ENCODE peak calls at places on chromosome 1, in nine cellular contexts. One of them, this sample, is unnamed.

GRCh38 chr1:93977546-93977945 is 68.3 kb upstream of the GCLM start:
- DNase-seq in astrocyte of the cerebellum: no peak
- DNase-seq in Right ventricle myocardium superior: no peak
- DNase-seq in anterior cingulate cortex: no peak
- DNase-seq in T47D: no peak
- DNase-seq in stimulated activated CD4-positive, alpha-beta T cell treated with anti-CD3 and anti-CD28 coated beads, Interleukin-1b, Interleukin-23, amount 100 ng/mL, for 4 hours: no peak
- DNase-seq in kidney epithelial cell: no peak
- DNase-seq in SJSA1: no peak
- DNase-seq in cardiac fibroblast: peak
- DNase-seq in this sample: peak

GRCh38 chr1:212315907-212316306 is 30.7 kb downstream of the PPP2R5A start:
- DNase-seq in astrocyte of the cerebellum: peak
- DNase-seq in Right ventricle myocardium superior: no peak
- DNase-seq in T47D: no peak
- DNase-seq in kidney epithelial cell: no peak
- DNase-seq in cardiac fibroblast: peak
- DNase-seq in SJSA1: no peak
- DNase-seq in anterior cingulate cortex: no peak
- DNase-seq in stimulated activated CD4-positive, alpha-beta T cell treated with anti-CD3 and anti-CD28 coated beads, Interleukin-1b, Interleukin-23, amount 100 ng/mL, for 4 hours: no peak
- DNase-seq in this sample: peak

GRCh38 chr1:101148987-101149386 is 87.8 kb upstream of the S1PR1 start:
- DNase-seq in cardiac fibroblast: peak
- DNase-seq in kidney epithelial cell: no peak
- DNase-seq in anterior cingulate cortex: no peak
- DNase-seq in T47D: no peak
- DNase-seq in SJSA1: no peak
- DNase-seq in Right ventricle myocardium superior: peak
- DNase-seq in stimulated activated CD4-positive, alpha-beta T cell treated with anti-CD3 and anti-CD28 coated beads, Interleukin-1b, Interleukin-23, amount 100 ng/mL, for 4 hours: no peak
- DNase-seq in astrocyte of the cerebellum: no peak
- DNase-seq in this sample: peak

GRCh38 chr1:203673550-203674411 is 47.1 kb downstream of the ATP2B4 start:
- DNase-seq in astrocyte of the cerebellum: peak
- DNase-seq in cardiac fibroblast: peak
- DNase-seq in Right ventricle myocardium superior: no peak
- DNase-seq in kidney epithelial cell: peak
- DNase-seq in anterior cingulate cortex: no peak
- DNase-seq in SJSA1: peak
- DNase-seq in stimulated activated CD4-positive, alpha-beta T cell treated with anti-CD3 and anti-CD28 coated beads, Interleukin-1b, Interleukin-23, amount 100 ng/mL, for 4 hours: peak
- DNase-seq in T47D: no peak
- DNase-seq in this sample: peak

GRCh38 chr1:20153000-20153418 is 13.9 kb downstream of the PLA2G2F start:
- DNase-seq in T47D: no peak
- DNase-seq in stimulated activated CD4-positive, alpha-beta T cell treated with anti-CD3 and anti-CD28 coated beads, Interleukin-1b, Interleukin-23, amount 100 ng/mL, for 4 hours: no peak
- DNase-seq in Right ventricle myocardium superior: peak
- DNase-seq in astrocyte of the cerebellum: peak
- DNase-seq in anterior cingulate cortex: peak
- DNase-seq in kidney epithelial cell: no peak
- DNase-seq in cardiac fibroblast: peak
- DNase-seq in SJSA1: no peak
- DNase-seq in this sample: peak

GRCh38 chr1:10541286-10541685 is 66.5 kb downstream of the PEX14 start:
- DNase-seq in T47D: no peak
- DNase-seq in anterior cingulate cortex: no peak
- DNase-seq in Right ventricle myocardium superior: no peak
- DNase-seq in stimulated activated CD4-positive, alpha-beta T cell treated with anti-CD3 and anti-CD28 coated beads, Interleukin-1b, Interleukin-23, amount 100 ng/mL, for 4 hours: no peak
- DNase-seq in kidney epithelial cell: no peak
- DNase-seq in cardiac fibroblast: no peak
- DNase-seq in SJSA1: no peak
- DNase-seq in astrocyte of the cerebellum: no peak
- DNase-seq in this sample: no peak

GRCh38 chr1:157080714-157081113 is 18.9 kb downstream of the ETV3L start:
- DNase-seq in cardiac fibroblast: no peak
- DNase-seq in astrocyte of the cerebellum: no peak
- DNase-seq in anterior cingulate cortex: no peak
- DNase-seq in stimulated activated CD4-positive, alpha-beta T cell treated with anti-CD3 and anti-CD28 coated beads, Interleukin-1b, Interleukin-23, amount 100 ng/mL, for 4 hours: no peak
- DNase-seq in T47D: no peak
- DNase-seq in SJSA1: no peak
- DNase-seq in kidney epithelial cell: no peak
- DNase-seq in Right ventricle myocardium superior: no peak
- DNase-seq in this sample: no peak

GRCh38 chr1:204600968-204601367 is 84.6 kb downstream of the LRRN2 start:
- DNase-seq in astrocyte of the cerebellum: no peak
- DNase-seq in T47D: no peak
- DNase-seq in anterior cingulate cortex: no peak
- DNase-seq in cardiac fibroblast: no peak
- DNase-seq in kidney epithelial cell: no peak
- DNase-seq in SJSA1: no peak
- DNase-seq in stimulated activated CD4-positive, alpha-beta T cell treated with anti-CD3 and anti-CD28 coated beads, Interleukin-1b, Interleukin-23, amount 100 ng/mL, for 4 hours: no peak
- DNase-seq in Right ventricle myocardium superior: no peak
- DNase-seq in this sample: no peak

GRCh38 chr1:39142394-39143060 is 62.0 kb upstream of the MACF1 start:
- DNase-seq in Right ventricle myocardium superior: no peak
- DNase-seq in T47D: no peak
- DNase-seq in astrocyte of the cerebellum: no peak
- DNase-seq in anterior cingulate cortex: no peak
- DNase-seq in SJSA1: no peak
- DNase-seq in stimulated activated CD4-positive, alpha-beta T cell treated with anti-CD3 and anti-CD28 coated beads, Interleukin-1b, Interleukin-23, amount 100 ng/mL, for 4 hours: no peak
- DNase-seq in cardiac fibroblast: no peak
- DNase-seq in kidney epithelial cell: peak
- DNase-seq in this sample: peak

GRCh38 chr1:32903991-32904776 is 3.0 kb upstream of the TMEM54 start:
- DNase-seq in SJSA1: no peak
- DNase-seq in anterior cingulate cortex: no peak
- DNase-seq in T47D: no peak
- DNase-seq in Right ventricle myocardium superior: no peak
- DNase-seq in kidney epithelial cell: no peak
- DNase-seq in stimulated activated CD4-positive, alpha-beta T cell treated with anti-CD3 and anti-CD28 coated beads, Interleukin-1b, Interleukin-23, amount 100 ng/mL, for 4 hours: no peak
- DNase-seq in astrocyte of the cerebellum: no peak
- DNase-seq in cardiac fibroblast: no peak
- DNase-seq in this sample: no peak

GRCh38 chr1:215599418-215599817 is 32.3 kb downstream of the KCTD3 start:
- DNase-seq in stimulated activated CD4-positive, alpha-beta T cell treated with anti-CD3 and anti-CD28 coated beads, Interleukin-1b, Interleukin-23, amount 100 ng/mL, for 4 hours: no peak
- DNase-seq in Right ventricle myocardium superior: no peak
- DNase-seq in SJSA1: no peak
- DNase-seq in astrocyte of the cerebellum: peak
- DNase-seq in cardiac fibroblast: peak
- DNase-seq in T47D: no peak
- DNase-seq in anterior cingulate cortex: no peak
- DNase-seq in kidney epithelial cell: no peak
- DNase-seq in this sample: peak

GRCh38 chr1:230276401-230276800 is 149.7 kb downstream of the PGBD5 start:
- DNase-seq in astrocyte of the cerebellum: no peak
- DNase-seq in Right ventricle myocardium superior: peak
- DNase-seq in SJSA1: no peak
- DNase-seq in cardiac fibroblast: no peak
- DNase-seq in stimulated activated CD4-positive, alpha-beta T cell treated with anti-CD3 and anti-CD28 coated beads, Interleukin-1b, Interleukin-23, amount 100 ng/mL, for 4 hours: no peak
- DNase-seq in kidney epithelial cell: no peak
- DNase-seq in T47D: no peak
- DNase-seq in anterior cingulate cortex: no peak
- DNase-seq in this sample: no peak

GRCh38 chr1:42922687-42923366 is 35.8 kb downstream of the SLC2A1 start:
- DNase-seq in kidney epithelial cell: peak
- DNase-seq in SJSA1: peak
- DNase-seq in stimulated activated CD4-positive, alpha-beta T cell treated with anti-CD3 and anti-CD28 coated beads, Interleukin-1b, Interleukin-23, amount 100 ng/mL, for 4 hours: peak
- DNase-seq in T47D: peak
- DNase-seq in Right ventricle myocardium superior: no peak
- DNase-seq in anterior cingulate cortex: no peak
- DNase-seq in astrocyte of the cerebellum: peak
- DNase-seq in cardiac fibroblast: peak
- DNase-seq in this sample: peak

GRCh38 chr1:230231739-230232075 is 164.7 kb downstream of the GALNT2 start:
- DNase-seq in T47D: no peak
- DNase-seq in astrocyte of the cerebellum: peak
- DNase-seq in kidney epithelial cell: peak
- DNase-seq in cardiac fibroblast: peak
- DNase-seq in anterior cingulate cortex: no peak
- DNase-seq in Right ventricle myocardium superior: peak
- DNase-seq in SJSA1: no peak
- DNase-seq in stimulated activated CD4-positive, alpha-beta T cell treated with anti-CD3 and anti-CD28 coated beads, Interleukin-1b, Interleukin-23, amount 100 ng/mL, for 4 hours: no peak
- DNase-seq in this sample: no peak

GRCh38 chr1:19257178-19257914 is 5.7 kb downstream of the MRTO4 start:
- DNase-seq in cardiac fibroblast: peak
- DNase-seq in anterior cingulate cortex: no peak
- DNase-seq in SJSA1: no peak
- DNase-seq in Right ventricle myocardium superior: no peak
- DNase-seq in stimulated activated CD4-positive, alpha-beta T cell treated with anti-CD3 and anti-CD28 coated beads, Interleukin-1b, Interleukin-23, amount 100 ng/mL, for 4 hours: no peak
- DNase-seq in kidney epithelial cell: no peak
- DNase-seq in T47D: no peak
- DNase-seq in astrocyte of the cerebellum: no peak
- DNase-seq in this sample: no peak

GRCh38 chr1:12539705-12540579 is 78.1 kb downstream of the DHRS3 start:
- DNase-seq in Right ventricle myocardium superior: peak
- DNase-seq in astrocyte of the cerebellum: peak
- DNase-seq in cardiac fibroblast: peak
- DNase-seq in SJSA1: peak
- DNase-seq in anterior cingulate cortex: no peak
- DNase-seq in T47D: no peak
- DNase-seq in kidney epithelial cell: peak
- DNase-seq in stimulated activated CD4-positive, alpha-beta T cell treated with anti-CD3 and anti-CD28 coated beads, Interleukin-1b, Interleukin-23, amount 100 ng/mL, for 4 hours: no peak
- DNase-seq in this sample: peak

GRCh38 chr1:68107771-68108170 is 57.3 kb upstream of the DIRAS3 start:
- DNase-seq in astrocyte of the cerebellum: no peak
- DNase-seq in anterior cingulate cortex: no peak
- DNase-seq in Right ventricle myocardium superior: no peak
- DNase-seq in stimulated activated CD4-positive, alpha-beta T cell treated with anti-CD3 and anti-CD28 coated beads, Interleukin-1b, Interleukin-23, amount 100 ng/mL, for 4 hours: no peak
- DNase-seq in T47D: no peak
- DNase-seq in kidney epithelial cell: no peak
- DNase-seq in SJSA1: no peak
- DNase-seq in cardiac fibroblast: peak
- DNase-seq in this sample: no peak

GRCh38 chr1:99677416-99677815 is 31.5 kb downstream of the PALMD start:
- DNase-seq in T47D: no peak
- DNase-seq in SJSA1: no peak
- DNase-seq in stimulated activated CD4-positive, alpha-beta T cell treated with anti-CD3 and anti-CD28 coated beads, Interleukin-1b, Interleukin-23, amount 100 ng/mL, for 4 hours: no peak
- DNase-seq in astrocyte of the cerebellum: no peak
- DNase-seq in Right ventricle myocardium superior: no peak
- DNase-seq in anterior cingulate cortex: no peak
- DNase-seq in kidney epithelial cell: no peak
- DNase-seq in cardiac fibroblast: no peak
- DNase-seq in this sample: no peak

GRCh38 chr1:166869318-166870099 is 6.6 kb downstream of the TADA1 start:
- DNase-seq in SJSA1: no peak
- DNase-seq in cardiac fibroblast: no peak
- DNase-seq in kidney epithelial cell: no peak
- DNase-seq in T47D: no peak
- DNase-seq in astrocyte of the cerebellum: no peak
- DNase-seq in anterior cingulate cortex: no peak
- DNase-seq in stimulated activated CD4-positive, alpha-beta T cell treated with anti-CD3 and anti-CD28 coated beads, Interleukin-1b, Interleukin-23, amount 100 ng/mL, for 4 hours: no peak
- DNase-seq in Right ventricle myocardium superior: no peak
- DNase-seq in this sample: no peak

GRCh38 chr1:245448858-245449534 is 294.2 kb downstream of the KIF26B start:
- DNase-seq in SJSA1: no peak
- DNase-seq in T47D: no peak
- DNase-seq in cardiac fibroblast: peak
- DNase-seq in stimulated activated CD4-positive, alpha-beta T cell treated with anti-CD3 and anti-CD28 coated beads, Interleukin-1b, Interleukin-23, amount 100 ng/mL, for 4 hours: no peak
- DNase-seq in anterior cingulate cortex: no peak
- DNase-seq in kidney epithelial cell: no peak
- DNase-seq in Right ventricle myocardium superior: no peak
- DNase-seq in astrocyte of the cerebellum: no peak
- DNase-seq in this sample: peak

GRCh38 chr1:4424766-4425165 is 229.6 kb upstream of the AJAP1 start:
- DNase-seq in cardiac fibroblast: no peak
- DNase-seq in Right ventricle myocardium superior: no peak
- DNase-seq in T47D: no peak
- DNase-seq in astrocyte of the cerebellum: no peak
- DNase-seq in stimulated activated CD4-positive, alpha-beta T cell treated with anti-CD3 and anti-CD28 coated beads, Interleukin-1b, Interleukin-23, amount 100 ng/mL, for 4 hours: no peak
- DNase-seq in SJSA1: no peak
- DNase-seq in kidney epithelial cell: no peak
- DNase-seq in anterior cingulate cortex: no peak
- DNase-seq in this sample: no peak

GRCh38 chr1:70290248-70290647 is 64.3 kb downstream of the ANKRD13C start:
- DNase-seq in cardiac fibroblast: peak
- DNase-seq in Right ventricle myocardium superior: no peak
- DNase-seq in anterior cingulate cortex: no peak
- DNase-seq in SJSA1: no peak
- DNase-seq in kidney epithelial cell: no peak
- DNase-seq in T47D: no peak
- DNase-seq in astrocyte of the cerebellum: no peak
- DNase-seq in stimulated activated CD4-positive, alpha-beta T cell treated with anti-CD3 and anti-CD28 coated beads, Interleukin-1b, Interleukin-23, amount 100 ng/mL, for 4 hours: no peak
- DNase-seq in this sample: no peak

GRCh38 chr1:99570486-99571089 is 75.3 kb upstream of the PALMD start:
- DNase-seq in stimulated activated CD4-positive, alpha-beta T cell treated with anti-CD3 and anti-CD28 coated beads, Interleukin-1b, Interleukin-23, amount 100 ng/mL, for 4 hours: no peak
- DNase-seq in T47D: no peak
- DNase-seq in anterior cingulate cortex: no peak
- DNase-seq in cardiac fibroblast: no peak
- DNase-seq in SJSA1: no peak
- DNase-seq in kidney epithelial cell: no peak
- DNase-seq in astrocyte of the cerebellum: no peak
- DNase-seq in Right ventricle myocardium superior: no peak
- DNase-seq in this sample: peak

GRCh38 chr1:64686828-64687724 is 57.8 kb upstream of the RAVER2 start:
- DNase-seq in kidney epithelial cell: no peak
- DNase-seq in anterior cingulate cortex: no peak
- DNase-seq in SJSA1: no peak
- DNase-seq in cardiac fibroblast: peak
- DNase-seq in T47D: peak
- DNase-seq in astrocyte of the cerebellum: peak
- DNase-seq in stimulated activated CD4-positive, alpha-beta T cell treated with anti-CD3 and anti-CD28 coated beads, Interleukin-1b, Interleukin-23, amount 100 ng/mL, for 4 hours: peak
- DNase-seq in Right ventricle myocardium superior: no peak
- DNase-seq in this sample: peak

GRCh38 chr1:200112308-200112707 is 84.8 kb downstream of the NR5A2 start:
- DNase-seq in anterior cingulate cortex: no peak
- DNase-seq in cardiac fibroblast: no peak
- DNase-seq in T47D: no peak
- DNase-seq in astrocyte of the cerebellum: no peak
- DNase-seq in Right ventricle myocardium superior: no peak
- DNase-seq in kidney epithelial cell: no peak
- DNase-seq in stimulated activated CD4-positive, alpha-beta T cell treated with anti-CD3 and anti-CD28 coated beads, Interleukin-1b, Interleukin-23, amount 100 ng/mL, for 4 hours: no peak
- DNase-seq in SJSA1: no peak
- DNase-seq in this sample: peak

This sample was measured in AG10803.